ENCODE peak calls at places on chromosome 6, in eight cellular contexts. R, T, U, D, L, B, Q and W are unnamed samples.

GRCh38 chr6:13524801-13525508 is 37.6 kb upstream of the GFOD1 start:
- DNase-seq in R (peak), T (no peak), U (no peak), D (no peak), L (no peak), B (no peak), Q (no peak), W (no peak)

GRCh38 chr6:32074996-32075532 is 34.1 kb downstream of the TNXB start:
- DNase-seq in R (no peak), T (no peak), U (no peak), D (no peak), L (no peak), B (no peak), Q (no peak), W (peak)

GRCh38 chr6:7691675-7692452 is 34.0 kb upstream of the BMP6 start:
- DNase-seq in R (no peak), T (peak), U (no peak), D (no peak), L (peak), B (no peak), Q (no peak), W (no peak)

GRCh38 chr6:37491830-37492208 is 7.9 kb downstream of the CCDC167 start:
- DNase-seq in R (no peak), T (no peak), U (no peak), D (no peak), L (no peak), B (no peak), Q (no peak), W (no peak)

GRCh38 chr6:97095466-97095865 is 170.9 kb downstream of the KLHL32 start:
- DNase-seq in R (no peak), T (no peak), U (no peak), D (no peak), L (no peak), B (no peak), Q (no peak), W (no peak)

GRCh38 chr6:123821112-123821511 is 17.4 kb downstream of the NKAIN2 start:
- DNase-seq in R (no peak), T (no peak), U (no peak), D (no peak), L (no peak), B (no peak), Q (no peak), W (no peak)

GRCh38 chr6:12296255-12296573 is 6.1 kb downstream of the EDN1 start:
- DNase-seq in R (no peak), T (peak), U (no peak), D (peak), L (peak), B (no peak), Q (no peak), W (no peak)

GRCh38 chr6:133553652-133554051 is 312.5 kb downstream of the EYA4 start:
- DNase-seq in R (peak), T (peak), U (no peak), D (peak), L (peak), B (no peak), Q (peak), W (peak)